ENCODE peak calls at places on chromosomes 4 and X, in four cellular contexts. F, E, S and R are unnamed samples.

GRCh38 chrX:8663325-8663724 is 68.6 kb downstream of the ANOS1 start:
- DNase-seq in E (no peak), F (peak; percentile 5), S (no peak), R (no peak)

GRCh38 chr4:144905286-144905685 is 192.7 kb downstream of the ANAPC10 start:
- DNase-seq in S (no peak), E (peak; percentile 2), F (no peak), R (no peak)

GRCh38 chr4:17981063-17981462 is 40.5 kb downstream of the LCORL start:
- DNase-seq in S (no peak), F (no peak), E (no peak), R (no peak)

GRCh38 chrX:110383414-110383813 is 24.8 kb downstream of the RTL9 start:
- DNase-seq in E (no peak), F (no peak), S (no peak), R (no peak)

GRCh38 chrX:22134681-22135080 is 102.6 kb downstream of the PHEX start:
- DNase-seq in S (no peak), F (peak; percentile 64), E (no peak), R (no peak)

GRCh38 chr4:48944659-48945290 is 38.2 kb upstream of the OCIAD2 start:
- DNase-seq in S (no peak), F (peak; percentile 50), E (peak; percentile 78), R (peak; percentile 11)

GRCh38 chr4:147822128-147822527 is 90.2 kb downstream of the ARHGAP10 start:
- DNase-seq in F (peak; percentile 37), S (peak; percentile 83), E (no peak), R (no peak)

GRCh38 chrX:65706041-65706828 is 38.8 kb downstream of the MSN start:
- DNase-seq in F (peak; percentile 61), S (peak; percentile 54), E (no peak), R (no peak)

GRCh38 chr4:136036744-136037143 is 1495.5 kb downstream of the PCDH18 start:
- DNase-seq in E (no peak), S (no peak), F (no peak), R (no peak)

GRCh38 chr4:2042207-2042946 is 16.8 kb upstream of the NAT8L start:
- DNase-seq in S (no peak), F (no peak), E (no peak), R (peak; percentile 70)

GRCh38 chrX:43559643-43560042 is 96.5 kb upstream of the MAOA start:
- DNase-seq in F (peak; percentile 4), S (peak; percentile 12), E (peak; percentile 69), R (peak; percentile 50)

GRCh38 chr4:56654238-56654632 is 26.9 kb downstream of the HOPX start:
- DNase-seq in S (no peak), F (no peak), E (no peak), R (no peak)

GRCh38 chr4:8112036-8112576 is 46.5 kb downstream of the ABLIM2 start:
- DNase-seq in S (no peak), F (no peak), E (peak; percentile 42), R (no peak)

GRCh38 chr4:25844957-25845712 is 17.7 kb downstream of the SEL1L3 start:
- DNase-seq in E (no peak), S (no peak), F (no peak), R (no peak)

GRCh38 chr4:91961504-91961903 is 342.3 kb upstream of the GRID2 start:
- DNase-seq in F (no peak), S (no peak), E (no peak), R (no peak)

GRCh38 chr4:70902577-70903281 is 560 bp downstream of the MOB1B start:
- DNase-seq in E (peak; percentile 57), F (no peak), S (no peak), R (no peak)

DNA sequence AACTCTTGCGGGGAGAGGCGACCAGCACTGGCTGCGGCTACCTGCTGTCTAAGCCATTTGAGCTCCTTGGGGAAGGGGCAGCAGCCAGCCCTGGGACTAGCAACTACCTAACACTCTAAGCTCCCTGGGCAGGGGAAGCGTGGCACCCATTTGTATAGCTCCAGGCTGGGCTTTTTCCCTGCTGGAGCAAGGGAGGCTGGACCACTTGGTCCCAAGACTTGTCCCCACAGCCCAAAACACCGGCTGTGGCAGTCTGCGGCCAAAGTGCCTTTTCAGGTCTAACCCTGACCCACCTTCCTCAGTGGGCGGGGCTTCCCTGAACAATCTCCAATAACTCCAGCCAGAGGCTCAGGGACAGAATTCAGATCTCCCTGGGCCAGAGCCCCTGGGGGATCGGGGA is 187.8 kb downstream of the NPNT start:
- DNase-seq in E (no peak), F (no peak), S (no peak), R (no peak)
- TF ChIP-seq CTCF in E (no peak), F (no peak), S (no peak), R (no peak)

GRCh38 chrX:113743069-113743468 is 840.8 kb upstream of the HTR2C start:
- DNase-seq in S (no peak), F (no peak), E (no peak), R (no peak)
- TF ChIP-seq CTCF in S (no peak), F (no peak), E (no peak), R (no peak)

DNA sequence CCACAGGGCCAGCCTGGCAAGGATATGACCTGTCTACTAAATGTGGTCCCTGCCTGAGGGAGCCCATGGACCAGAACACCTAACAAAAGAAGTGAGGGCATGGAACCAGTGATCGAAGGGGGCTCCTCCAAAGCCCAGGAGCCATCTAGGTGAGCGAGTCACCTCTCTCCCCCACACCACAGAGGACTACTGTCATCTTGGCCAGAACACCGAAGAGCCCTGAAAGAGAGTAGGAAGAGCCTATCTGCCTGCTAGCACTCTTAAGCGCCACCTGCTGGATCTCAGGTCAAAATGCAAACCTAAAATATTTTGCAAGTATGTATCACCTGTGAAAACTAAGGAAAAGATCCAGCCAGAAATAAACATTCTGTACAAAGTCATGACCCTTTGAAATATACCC is 137.9 kb upstream of the ZXDB start:
- DNase-seq in E (peak; percentile 54), S (no peak), F (no peak), R (no peak)
- TF ChIP-seq CTCF in E (peak; percentile 62), S (peak; percentile 48), F (peak; percentile 69), R (no peak)

GRCh38 chr4:107658400-107659326 is 61.4 kb downstream of the PAPSS1 start:
- DNase-seq in S (no peak), F (no peak), E (peak; percentile 16), R (no peak)

GRCh38 chr4:107655289-107655688 is 64.7 kb downstream of the PAPSS1 start:
- DNase-seq in S (no peak), F (no peak), E (no peak), R (no peak)

GRCh38 chr4:107654694-107655093 is 65.3 kb downstream of the PAPSS1 start:
- DNase-seq in S (no peak), F (no peak), E (no peak), R (peak; percentile 2)
- TF ChIP-seq CTCF in S (no peak), F (no peak), E (peak; percentile 12), R (no peak)

DNA sequence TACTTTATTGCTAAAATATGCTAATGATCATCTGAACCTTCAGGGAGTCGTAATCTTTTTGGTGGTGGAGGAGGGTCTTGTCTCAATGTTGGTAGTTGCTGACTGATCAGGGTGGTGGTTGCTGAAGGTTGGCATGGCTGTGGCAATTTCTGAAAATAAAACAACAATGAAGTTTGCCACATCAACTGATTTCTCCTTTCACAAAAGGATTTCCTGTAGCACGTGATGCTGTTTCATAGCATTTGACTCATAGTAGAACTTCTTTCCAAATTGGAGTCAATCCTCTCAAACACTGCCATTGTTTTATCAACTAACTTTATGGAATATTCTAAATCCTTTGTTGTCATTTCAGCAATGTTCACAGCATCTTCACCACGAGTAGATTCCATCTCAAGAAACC is 19.3 kb downstream of the DDIT4L start:
- DNase-seq in E (no peak), S (no peak), F (no peak), R (no peak)
- TF ChIP-seq CTCF in E (no peak), S (no peak), F (no peak), R (no peak)